ENCODE peak calls at places on chromosomes 16 and 17, in seven cellular contexts. One of them, this sample, is unnamed.

GRCh38 chr16:87169509-87169985 is 147.6 kb downstream of the C16orf95 start:
- DNase-seq in LoVo: no peak
- DNase-seq in GM19239: no peak
- DNase-seq in pancreas: no peak
- DNase-seq in activated CD4-positive, alpha-beta T cell treated with anti-CD3 and anti-CD28 coated beads for 36 hours: no peak
- DNase-seq in epithelial cell of esophagus: no peak
- DNase-seq in pons: no peak
- DNase-seq in this sample: no peak

GRCh38 chr16:15907863-15908478 is 19.6 kb upstream of the CEP20 start:
- DNase-seq in LoVo: peak
- DNase-seq in GM19239: peak
- DNase-seq in pancreas: no peak
- DNase-seq in activated CD4-positive, alpha-beta T cell treated with anti-CD3 and anti-CD28 coated beads for 36 hours: peak
- DNase-seq in epithelial cell of esophagus: peak
- DNase-seq in pons: no peak
- DNase-seq in this sample: peak

GRCh38 chr16:52466998-52467397 is 79.9 kb downstream of the TOX3 start:
- DNase-seq in LoVo: no peak
- DNase-seq in GM19239: no peak
- DNase-seq in pancreas: no peak
- DNase-seq in activated CD4-positive, alpha-beta T cell treated with anti-CD3 and anti-CD28 coated beads for 36 hours: no peak
- DNase-seq in epithelial cell of esophagus: no peak
- DNase-seq in pons: peak
- DNase-seq in this sample: no peak

GRCh38 chr17:51428668-51429486 is 168.5 kb downstream of the UTP18 start:
- DNase-seq in LoVo: no peak
- DNase-seq in GM19239: no peak
- DNase-seq in pancreas: no peak
- DNase-seq in activated CD4-positive, alpha-beta T cell treated with anti-CD3 and anti-CD28 coated beads for 36 hours: peak
- DNase-seq in epithelial cell of esophagus: no peak
- DNase-seq in pons: no peak
- DNase-seq in this sample: no peak

GRCh38 chr17:66420961-66421371 is 118.6 kb downstream of the PRKCA start:
- DNase-seq in LoVo: no peak
- DNase-seq in GM19239: no peak
- DNase-seq in pancreas: no peak
- DNase-seq in activated CD4-positive, alpha-beta T cell treated with anti-CD3 and anti-CD28 coated beads for 36 hours: no peak
- DNase-seq in epithelial cell of esophagus: peak
- DNase-seq in pons: no peak
- DNase-seq in this sample: no peak

GRCh38 chr16:57301126-57301817 is 16.8 kb upstream of the PLLP start:
- DNase-seq in LoVo: no peak
- DNase-seq in GM19239: no peak
- DNase-seq in pancreas: no peak
- DNase-seq in activated CD4-positive, alpha-beta T cell treated with anti-CD3 and anti-CD28 coated beads for 36 hours: no peak
- DNase-seq in epithelial cell of esophagus: no peak
- DNase-seq in pons: no peak
- DNase-seq in this sample: no peak

GRCh38 chr16:75012380-75013081 is 13.7 kb downstream of the ZNRF1 start:
- DNase-seq in LoVo: no peak
- DNase-seq in GM19239: no peak
- DNase-seq in pancreas: no peak
- DNase-seq in activated CD4-positive, alpha-beta T cell treated with anti-CD3 and anti-CD28 coated beads for 36 hours: peak
- DNase-seq in epithelial cell of esophagus: no peak
- DNase-seq in pons: no peak
- DNase-seq in this sample: no peak

GRCh38 chr16:74281285-74281684 is 15.3 kb upstream of the PSMD7 start:
- DNase-seq in LoVo: no peak
- DNase-seq in GM19239: no peak
- DNase-seq in pancreas: no peak
- DNase-seq in activated CD4-positive, alpha-beta T cell treated with anti-CD3 and anti-CD28 coated beads for 36 hours: no peak
- DNase-seq in epithelial cell of esophagus: peak
- DNase-seq in pons: no peak
- DNase-seq in this sample: no peak

GRCh38 chr17:3963214-3964201 is 729 bp downstream of the ATP2A3 start:
- DNase-seq in LoVo: no peak
- DNase-seq in GM19239: peak
- DNase-seq in pancreas: peak
- DNase-seq in activated CD4-positive, alpha-beta T cell treated with anti-CD3 and anti-CD28 coated beads for 36 hours: peak
- DNase-seq in epithelial cell of esophagus: no peak
- DNase-seq in pons: no peak
- DNase-seq in this sample: no peak

GRCh38 chr17:69433093-69433492 is 18.6 kb downstream of the MAP2K6 start:
- DNase-seq in LoVo: no peak
- DNase-seq in GM19239: no peak
- DNase-seq in pancreas: no peak
- DNase-seq in activated CD4-positive, alpha-beta T cell treated with anti-CD3 and anti-CD28 coated beads for 36 hours: no peak
- DNase-seq in epithelial cell of esophagus: no peak
- DNase-seq in pons: no peak
- DNase-seq in this sample: no peak

GRCh38 chr17:78355045-78355641 is 4.7 kb downstream of the SOCS3 start:
- DNase-seq in LoVo: no peak
- DNase-seq in GM19239: no peak
- DNase-seq in pancreas: no peak
- DNase-seq in activated CD4-positive, alpha-beta T cell treated with anti-CD3 and anti-CD28 coated beads for 36 hours: peak
- DNase-seq in epithelial cell of esophagus: no peak
- DNase-seq in pons: no peak
- DNase-seq in this sample: no peak

GRCh38 chr17:65434251-65434650 is 127.2 kb downstream of the AXIN2 start:
- DNase-seq in LoVo: peak
- DNase-seq in GM19239: no peak
- DNase-seq in pancreas: no peak
- DNase-seq in activated CD4-positive, alpha-beta T cell treated with anti-CD3 and anti-CD28 coated beads for 36 hours: no peak
- DNase-seq in epithelial cell of esophagus: no peak
- DNase-seq in pons: no peak
- DNase-seq in this sample: no peak

GRCh38 chr16:50719401-50720337 is 22.2 kb upstream of the CYLD start:
- DNase-seq in LoVo: no peak
- DNase-seq in GM19239: no peak
- DNase-seq in pancreas: no peak
- DNase-seq in activated CD4-positive, alpha-beta T cell treated with anti-CD3 and anti-CD28 coated beads for 36 hours: peak
- DNase-seq in epithelial cell of esophagus: no peak
- DNase-seq in pons: no peak
- DNase-seq in this sample: no peak